ENCODE peak calls at places on chromosome 2, in six cellular contexts. One of them, this sample, is unnamed.

GRCh38 chr2:8536686-8537571 is 144.9 kb upstream of the ID2 start:
- DNase-seq in IMR-90: peak
- DNase-seq in neuronal stem cell: no peak
- DNase-seq in H9: no peak
- DNase-seq in mesenchymal stem cell: peak
- DNase-seq in H1: no peak
- DNase-seq in this sample: peak

GRCh38 chr2:239950144-239950920 is 74.8 kb downstream of the NDUFA10 start:
- DNase-seq in mesenchymal stem cell: no peak
- DNase-seq in IMR-90: no peak
- DNase-seq in H1: no peak
- DNase-seq in H9: no peak
- DNase-seq in neuronal stem cell: no peak
- DNase-seq in this sample: no peak

GRCh38 chr2:67666386-67667053 is 269.4 kb downstream of the ETAA1 start:
- DNase-seq in H1: no peak
- DNase-seq in H9: no peak
- DNase-seq in neuronal stem cell: no peak
- DNase-seq in IMR-90: peak
- DNase-seq in mesenchymal stem cell: no peak
- DNase-seq in this sample: no peak

GRCh38 chr2:216583606-216584005 is 49.6 kb upstream of the IGFBP2 start:
- DNase-seq in mesenchymal stem cell: no peak
- DNase-seq in neuronal stem cell: no peak
- DNase-seq in H1: no peak
- DNase-seq in IMR-90: no peak
- DNase-seq in H9: no peak
- DNase-seq in this sample: no peak

GRCh38 chr2:44582363-44583008 is 220.7 kb downstream of the CAMKMT start:
- DNase-seq in neuronal stem cell: no peak
- DNase-seq in H1: no peak
- DNase-seq in mesenchymal stem cell: no peak
- DNase-seq in IMR-90: peak
- DNase-seq in H9: no peak
- DNase-seq in this sample: no peak

GRCh38 chr2:226423498-226423960 is 376.1 kb downstream of the IRS1 start:
- DNase-seq in H1: no peak
- DNase-seq in neuronal stem cell: no peak
- DNase-seq in IMR-90: peak
- DNase-seq in mesenchymal stem cell: peak
- DNase-seq in H9: no peak
- DNase-seq in this sample: no peak

GRCh38 chr2:149972039-149972438 is 384.5 kb upstream of the MMADHC start:
- DNase-seq in IMR-90: peak
- DNase-seq in H9: no peak
- DNase-seq in neuronal stem cell: no peak
- DNase-seq in H1: no peak
- DNase-seq in mesenchymal stem cell: no peak
- DNase-seq in this sample: no peak

GRCh38 chr2:18402888-18403287 is 157.6 kb downstream of the RDH14 start:
- DNase-seq in H9: no peak
- DNase-seq in neuronal stem cell: no peak
- DNase-seq in mesenchymal stem cell: no peak
- DNase-seq in H1: no peak
- DNase-seq in IMR-90: no peak
- DNase-seq in this sample: no peak

GRCh38 chr2:17148298-17149228 is 369.7 kb downstream of the RAD51AP2 start:
- DNase-seq in H9: peak
- DNase-seq in IMR-90: no peak
- DNase-seq in mesenchymal stem cell: peak
- DNase-seq in neuronal stem cell: peak
- DNase-seq in H1: peak
- DNase-seq in this sample: peak

GRCh38 chr2:97713296-97714083 is at the start of gene ZAP70:
- DNase-seq in H9: no peak
- DNase-seq in mesenchymal stem cell: no peak
- DNase-seq in neuronal stem cell: no peak
- DNase-seq in IMR-90: no peak
- DNase-seq in H1: no peak
- DNase-seq in this sample: no peak

GRCh38 chr2:111057721-111058120 is 63.0 kb upstream of the BCL2L11 start:
- DNase-seq in mesenchymal stem cell: no peak
- DNase-seq in neuronal stem cell: no peak
- DNase-seq in H1: no peak
- DNase-seq in H9: no peak
- DNase-seq in IMR-90: no peak
- DNase-seq in this sample: no peak

GRCh38 chr2:239285071-239285931 is 115.5 kb downstream of the HDAC4 start:
- DNase-seq in H1: no peak
- DNase-seq in mesenchymal stem cell: peak
- DNase-seq in neuronal stem cell: no peak
- DNase-seq in H9: no peak
- DNase-seq in IMR-90: no peak
- DNase-seq in this sample: no peak

GRCh38 chr2:188244383-188244782 is 47.3 kb upstream of the GULP1 start:
- DNase-seq in IMR-90: peak
- DNase-seq in H9: no peak
- DNase-seq in mesenchymal stem cell: peak
- DNase-seq in H1: no peak
- DNase-seq in neuronal stem cell: no peak
- DNase-seq in this sample: peak

GRCh38 chr2:149686136-149686535 is 98.6 kb upstream of the MMADHC start:
- DNase-seq in H1: no peak
- DNase-seq in neuronal stem cell: no peak
- DNase-seq in H9: no peak
- DNase-seq in mesenchymal stem cell: no peak
- DNase-seq in IMR-90: no peak
- DNase-seq in this sample: no peak

GRCh38 chr2:62706721-62707516 is 1.4 kb downstream of the EHBP1 start:
- DNase-seq in H1: no peak
- DNase-seq in neuronal stem cell: no peak
- DNase-seq in IMR-90: no peak
- DNase-seq in mesenchymal stem cell: peak
- DNase-seq in H9: no peak
- DNase-seq in this sample: no peak

GRCh38 chr2:152445791-152446201 is 110.8 kb downstream of the FMNL2 start:
- DNase-seq in mesenchymal stem cell: peak
- DNase-seq in H1: no peak
- DNase-seq in neuronal stem cell: no peak
- DNase-seq in H9: no peak
- DNase-seq in IMR-90: peak
- DNase-seq in this sample: no peak

GRCh38 chr2:223586261-223586660 is 15.9 kb downstream of the SCG2 start:
- DNase-seq in IMR-90: peak
- DNase-seq in neuronal stem cell: no peak
- DNase-seq in mesenchymal stem cell: peak
- DNase-seq in H9: no peak
- DNase-seq in H1: no peak
- DNase-seq in this sample: no peak

GRCh38 chr2:122244830-122245229 is 489.4 kb downstream of the TSN start:
- DNase-seq in mesenchymal stem cell: no peak
- DNase-seq in IMR-90: no peak
- DNase-seq in H9: no peak
- DNase-seq in H1: no peak
- DNase-seq in neuronal stem cell: no peak
- DNase-seq in this sample: no peak

GRCh38 chr2:74984017-74984416 is 25.6 kb downstream of the POLE4 start:
- DNase-seq in neuronal stem cell: no peak
- DNase-seq in mesenchymal stem cell: no peak
- DNase-seq in H9: no peak
- DNase-seq in IMR-90: no peak
- DNase-seq in H1: no peak
- DNase-seq in this sample: no peak

GRCh38 chr2:111029135-111029927 is 91.4 kb upstream of the BCL2L11 start:
- DNase-seq in mesenchymal stem cell: no peak
- DNase-seq in IMR-90: no peak
- DNase-seq in H9: peak
- DNase-seq in H1: peak
- DNase-seq in neuronal stem cell: no peak
- DNase-seq in this sample: peak

GRCh38 chr2:150027164-150027563 is 439.6 kb upstream of the MMADHC start:
- DNase-seq in H9: no peak
- DNase-seq in neuronal stem cell: no peak
- DNase-seq in mesenchymal stem cell: no peak
- DNase-seq in IMR-90: no peak
- DNase-seq in H1: no peak
- DNase-seq in this sample: no peak

GRCh38 chr2:12226653-12227052 is 480.2 kb downstream of the LPIN1 start:
- DNase-seq in H1: no peak
- DNase-seq in IMR-90: no peak
- DNase-seq in mesenchymal stem cell: no peak
- DNase-seq in neuronal stem cell: no peak
- DNase-seq in H9: no peak
- DNase-seq in this sample: no peak

GRCh38 chr2:143717053-143717452 is 587.8 kb downstream of the ARHGAP15 start:
- DNase-seq in neuronal stem cell: no peak
- DNase-seq in H9: no peak
- DNase-seq in IMR-90: peak
- DNase-seq in H1: no peak
- DNase-seq in mesenchymal stem cell: no peak
- DNase-seq in this sample: no peak

GRCh38 chr2:129277611-129278010 is 701.9 kb upstream of the RAB6C start:
- DNase-seq in mesenchymal stem cell: peak
- DNase-seq in H1: no peak
- DNase-seq in IMR-90: no peak
- DNase-seq in neuronal stem cell: no peak
- DNase-seq in H9: no peak
- DNase-seq in this sample: peak

GRCh38 chr2:85909005-85909404 is 20.2 kb upstream of the ST3GAL5 start:
- DNase-seq in IMR-90: no peak
- DNase-seq in mesenchymal stem cell: no peak
- DNase-seq in H9: no peak
- DNase-seq in H1: no peak
- DNase-seq in neuronal stem cell: no peak
- DNase-seq in this sample: no peak

GRCh38 chr2:208384637-208385036 is 22.0 kb upstream of the PTH2R start:
- DNase-seq in H9: no peak
- DNase-seq in IMR-90: no peak
- DNase-seq in neuronal stem cell: no peak
- DNase-seq in H1: no peak
- DNase-seq in mesenchymal stem cell: no peak
- DNase-seq in this sample: no peak
- H3K9ac ChIP-seq in H9: no peak
- H3K9ac ChIP-seq in IMR-90: no peak
- H3K9ac ChIP-seq in neuronal stem cell: no peak
- H3K9ac ChIP-seq in H1: no peak
- H3K9ac ChIP-seq in mesenchymal stem cell: no peak
- H3K9ac ChIP-seq in this sample: no peak

DNA sequence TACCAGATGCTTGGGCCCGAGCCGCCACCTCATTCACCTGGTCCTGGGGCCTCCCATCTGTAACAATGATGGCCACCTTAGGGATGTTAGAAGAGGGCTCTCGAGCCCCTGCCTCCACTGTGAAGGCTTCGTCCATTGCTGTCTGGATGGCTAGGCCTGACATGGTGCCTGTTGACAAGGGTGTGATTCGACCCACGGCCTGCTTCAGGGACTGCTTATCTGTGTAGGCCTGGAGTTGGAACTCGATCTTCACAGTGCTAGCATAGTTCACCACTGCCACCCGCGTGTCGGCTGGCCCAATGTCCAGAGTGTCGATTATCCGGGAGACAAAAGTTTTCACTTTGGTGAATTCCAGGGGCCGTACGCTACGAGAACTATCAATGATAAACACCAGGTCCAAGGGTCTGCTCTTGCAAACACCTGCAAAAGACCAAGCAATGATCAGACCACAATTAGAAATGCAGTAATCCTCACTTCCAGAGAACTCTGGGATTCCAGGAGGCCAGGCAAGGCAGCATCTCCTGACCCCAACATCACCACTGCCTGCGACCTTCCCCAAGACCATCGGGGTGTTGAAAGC is 6.5 kb downstream of the MATN3 start:
- DNase-seq in H1: no peak
- DNase-seq in H9: no peak
- DNase-seq in IMR-90: no peak
- DNase-seq in mesenchymal stem cell: no peak
- DNase-seq in neuronal stem cell: no peak
- DNase-seq in this sample: no peak
- H2BK120ac ChIP-seq in H1: no peak
- H2BK120ac ChIP-seq in H9: no peak
- H2BK120ac ChIP-seq in IMR-90: no peak
- H2BK120ac ChIP-seq in mesenchymal stem cell: no peak
- H2BK120ac ChIP-seq in neuronal stem cell: no peak
- H2BK120ac ChIP-seq in this sample: no peak

DNA sequence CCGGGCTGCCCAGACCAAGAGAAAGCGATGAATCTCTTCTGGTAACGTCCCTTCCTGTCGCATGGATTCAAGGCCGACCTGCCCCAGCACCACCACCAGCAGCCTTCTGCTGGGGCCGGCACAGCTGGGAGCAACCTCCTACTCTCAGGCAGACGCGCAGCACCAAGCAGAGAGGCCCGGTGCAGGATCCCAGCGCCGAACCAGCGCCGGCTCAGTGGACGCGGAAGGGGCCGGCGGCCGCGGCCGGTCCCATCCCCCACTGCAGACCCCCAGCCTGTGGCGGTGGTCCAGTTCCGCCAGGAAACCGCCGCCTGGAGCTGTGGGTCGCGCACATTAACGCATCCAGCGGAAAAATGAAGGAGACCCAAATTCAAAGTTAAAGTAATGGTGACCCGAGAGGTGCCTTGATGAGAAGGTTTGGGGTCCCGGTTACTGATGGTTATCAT is 525 bp upstream of the MAL start:
- DNase-seq in neuronal stem cell: no peak
- DNase-seq in H9: no peak
- DNase-seq in mesenchymal stem cell: no peak
- DNase-seq in IMR-90: no peak
- DNase-seq in H1: no peak
- DNase-seq in this sample: no peak
- H3K9ac ChIP-seq in neuronal stem cell: no peak
- H3K9ac ChIP-seq in H9: no peak
- H3K9ac ChIP-seq in mesenchymal stem cell: no peak
- H3K9ac ChIP-seq in IMR-90: no peak
- H3K9ac ChIP-seq in H1: no peak
- H3K9ac ChIP-seq in this sample: no peak

GRCh38 chr2:101756266-101756665 is 58.8 kb downstream of the MAP4K4 start:
- DNase-seq in H9: no peak
- DNase-seq in mesenchymal stem cell: no peak
- DNase-seq in H1: no peak
- DNase-seq in IMR-90: no peak
- DNase-seq in neuronal stem cell: no peak
- DNase-seq in this sample: no peak

GRCh38 chr2:101754613-101755012 is 57.1 kb downstream of the MAP4K4 start:
- DNase-seq in IMR-90: peak
- DNase-seq in H1: no peak
- DNase-seq in neuronal stem cell: no peak
- DNase-seq in mesenchymal stem cell: peak
- DNase-seq in H9: no peak
- DNase-seq in this sample: no peak

GRCh38 chr2:101753720-101754490 is 56.4 kb downstream of the MAP4K4 start:
- DNase-seq in neuronal stem cell: no peak
- DNase-seq in H9: no peak
- DNase-seq in mesenchymal stem cell: no peak
- DNase-seq in IMR-90: no peak
- DNase-seq in H1: no peak
- DNase-seq in this sample: no peak

GRCh38 chr2:101759162-101759561 is 61.7 kb downstream of the MAP4K4 start:
- DNase-seq in neuronal stem cell: no peak
- DNase-seq in mesenchymal stem cell: peak
- DNase-seq in H1: no peak
- DNase-seq in IMR-90: peak
- DNase-seq in H9: no peak
- DNase-seq in this sample: peak

GRCh38 chr2:101758001-101758400 is 60.5 kb downstream of the MAP4K4 start:
- DNase-seq in H9: no peak
- DNase-seq in IMR-90: no peak
- DNase-seq in H1: no peak
- DNase-seq in neuronal stem cell: no peak
- DNase-seq in mesenchymal stem cell: peak
- DNase-seq in this sample: no peak
- H2BK120ac ChIP-seq in H9: no peak
- H2BK120ac ChIP-seq in IMR-90: peak
- H2BK120ac ChIP-seq in H1: no peak
- H2BK120ac ChIP-seq in neuronal stem cell: no peak
- H2BK120ac ChIP-seq in mesenchymal stem cell: no peak
- H2BK120ac ChIP-seq in this sample: no peak